ENCODE peak calls at places on chromosomes 6 and 20, in five cellular contexts. One of them, this sample, is unnamed.

GRCh38 chr20:20396794-20397193 is 28.9 kb downstream of the INSM1 start:
- DNase-seq in Peyer's patch: no peak
- DNase-seq in lower lobe of right lung: no peak
- DNase-seq in psoas muscle: no peak
- DNase-seq in ascending aorta: no peak
- DNase-seq in this sample: no peak

GRCh38 chr20:46557231-46557956 is 6.9 kb upstream of the OCSTAMP start:
- DNase-seq in Peyer's patch: no peak
- DNase-seq in lower lobe of right lung: no peak
- DNase-seq in psoas muscle: no peak
- DNase-seq in ascending aorta: no peak
- DNase-seq in this sample: peak; percentile 6

GRCh38 chr6:148035763-148036390 is 306.8 kb upstream of the SASH1 start:
- DNase-seq in Peyer's patch: no peak
- DNase-seq in psoas muscle: no peak
- DNase-seq in lower lobe of right lung: no peak
- DNase-seq in ascending aorta: no peak
- DNase-seq in this sample: no peak

GRCh38 chr6:116220172-116220571 is 33.7 kb downstream of the TSPYL4 start:
- DNase-seq in ascending aorta: no peak
- DNase-seq in psoas muscle: no peak
- DNase-seq in lower lobe of right lung: no peak
- DNase-seq in Peyer's patch: no peak
- DNase-seq in this sample: no peak

GRCh38 chr6:35089935-35090505 is 51.1 kb downstream of the TCP11 start:
- DNase-seq in ascending aorta: no peak
- DNase-seq in lower lobe of right lung: no peak
- DNase-seq in psoas muscle: no peak
- DNase-seq in Peyer's patch: peak; percentile 42
- DNase-seq in this sample: peak; percentile 28

GRCh38 chr6:39273394-39273793 is 40.8 kb downstream of the KCNK17 start:
- DNase-seq in lower lobe of right lung: no peak
- DNase-seq in ascending aorta: no peak
- DNase-seq in psoas muscle: no peak
- DNase-seq in Peyer's patch: no peak
- DNase-seq in this sample: no peak

GRCh38 chr6:127737009-127737486 is 160.1 kb downstream of the C6orf58 start:
- DNase-seq in Peyer's patch: peak; percentile 54
- DNase-seq in psoas muscle: no peak
- DNase-seq in ascending aorta: no peak
- DNase-seq in lower lobe of right lung: no peak
- DNase-seq in this sample: peak; percentile 29

GRCh38 chr6:90044833-90045337 is 150.6 kb downstream of the GJA10 start:
- DNase-seq in lower lobe of right lung: no peak
- DNase-seq in ascending aorta: no peak
- DNase-seq in psoas muscle: no peak
- DNase-seq in Peyer's patch: no peak
- DNase-seq in this sample: peak; percentile 48

GRCh38 chr6:67952948-67953347 is 682.1 kb upstream of the ADGRB3 start:
- DNase-seq in ascending aorta: no peak
- DNase-seq in lower lobe of right lung: no peak
- DNase-seq in Peyer's patch: no peak
- DNase-seq in psoas muscle: no peak
- DNase-seq in this sample: no peak

GRCh38 chr20:61905781-61906523 is 159.7 kb downstream of the TAF4 start:
- DNase-seq in lower lobe of right lung: peak; percentile 21
- DNase-seq in Peyer's patch: no peak
- DNase-seq in psoas muscle: peak; percentile 10
- DNase-seq in ascending aorta: no peak
- DNase-seq in this sample: no peak

GRCh38 chr20:22394583-22394982 is 189.8 kb downstream of the FOXA2 start:
- DNase-seq in lower lobe of right lung: no peak
- DNase-seq in psoas muscle: no peak
- DNase-seq in Peyer's patch: no peak
- DNase-seq in ascending aorta: no peak
- DNase-seq in this sample: no peak

GRCh38 chr6:18177566-18177965 is 22.3 kb downstream of the KDM1B start:
- DNase-seq in lower lobe of right lung: no peak
- DNase-seq in psoas muscle: no peak
- DNase-seq in Peyer's patch: no peak
- DNase-seq in ascending aorta: no peak
- DNase-seq in this sample: no peak

GRCh38 chr6:47235964-47236760 is 73.5 kb downstream of the TNFRSF21 start:
- DNase-seq in psoas muscle: no peak
- DNase-seq in lower lobe of right lung: no peak
- DNase-seq in ascending aorta: no peak
- DNase-seq in Peyer's patch: peak; percentile 65
- DNase-seq in this sample: no peak

GRCh38 chr6:118581489-118581959 is 33.4 kb downstream of the PLN start:
- DNase-seq in ascending aorta: no peak
- DNase-seq in psoas muscle: peak; percentile 58
- DNase-seq in Peyer's patch: no peak
- DNase-seq in lower lobe of right lung: no peak
- DNase-seq in this sample: no peak

GRCh38 chr6:141483561-141484061 is 649.1 kb upstream of the GJE1 start:
- DNase-seq in psoas muscle: no peak
- DNase-seq in lower lobe of right lung: no peak
- DNase-seq in Peyer's patch: peak; percentile 77
- DNase-seq in ascending aorta: no peak
- DNase-seq in this sample: peak; percentile 79

GRCh38 chr20:41138217-41138526 is 829 bp downstream of the PLCG1 start:
- DNase-seq in Peyer's patch: no peak
- DNase-seq in lower lobe of right lung: no peak
- DNase-seq in ascending aorta: no peak
- DNase-seq in psoas muscle: no peak
- DNase-seq in this sample: no peak

GRCh38 chr6:142694054-142694453 is 250.9 kb downstream of the HIVEP2 start:
- DNase-seq in Peyer's patch: no peak
- DNase-seq in lower lobe of right lung: no peak
- DNase-seq in ascending aorta: no peak
- DNase-seq in psoas muscle: no peak
- DNase-seq in this sample: no peak

GRCh38 chr6:137043710-137044365 is 927 bp downstream of the IL20RA start:
- DNase-seq in lower lobe of right lung: no peak
- DNase-seq in psoas muscle: peak; percentile 47
- DNase-seq in Peyer's patch: no peak
- DNase-seq in ascending aorta: no peak
- DNase-seq in this sample: no peak

GRCh38 chr20:10502098-10502526 is 67.0 kb downstream of the SLX4IP start:
- DNase-seq in ascending aorta: no peak
- DNase-seq in psoas muscle: no peak
- DNase-seq in Peyer's patch: no peak
- DNase-seq in lower lobe of right lung: no peak
- DNase-seq in this sample: no peak

GRCh38 chr6:151659212-151659611 is 148.3 kb upstream of the ESR1 start:
- DNase-seq in lower lobe of right lung: no peak
- DNase-seq in ascending aorta: no peak
- DNase-seq in psoas muscle: no peak
- DNase-seq in Peyer's patch: no peak
- DNase-seq in this sample: no peak

GRCh38 chr6:151661509-151661908 is 146.0 kb upstream of the ESR1 start:
- DNase-seq in psoas muscle: no peak
- DNase-seq in lower lobe of right lung: no peak
- DNase-seq in Peyer's patch: no peak
- DNase-seq in ascending aorta: no peak
- DNase-seq in this sample: no peak

GRCh38 chr6:151663559-151663958 is 143.9 kb upstream of the ESR1 start:
- DNase-seq in Peyer's patch: no peak
- DNase-seq in ascending aorta: no peak
- DNase-seq in lower lobe of right lung: no peak
- DNase-seq in psoas muscle: no peak
- DNase-seq in this sample: no peak

GRCh38 chr6:151664390-151664789 is 143.1 kb upstream of the ESR1 start:
- DNase-seq in psoas muscle: no peak
- DNase-seq in Peyer's patch: no peak
- DNase-seq in lower lobe of right lung: no peak
- DNase-seq in ascending aorta: no peak
- DNase-seq in this sample: no peak

DNA sequence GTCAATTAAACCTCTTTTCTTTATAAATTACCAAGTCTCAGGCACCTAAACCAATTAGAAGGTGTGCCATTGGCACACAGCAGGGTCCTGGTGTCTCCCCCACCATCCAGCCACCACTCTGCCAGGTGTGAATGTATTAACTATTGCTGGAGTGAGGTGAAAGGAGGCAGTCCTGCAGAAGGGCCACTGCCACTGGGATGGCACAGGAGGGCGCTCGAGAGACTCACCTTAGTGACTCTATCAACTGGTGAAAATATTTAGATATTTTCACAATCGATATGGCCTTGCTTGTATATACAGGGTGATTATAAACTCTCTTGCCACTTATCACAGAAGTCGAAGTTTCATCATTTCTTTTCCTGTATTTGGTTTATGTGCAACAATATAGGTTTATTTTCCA is 145.6 kb upstream of the ESR1 start:
- DNase-seq in Peyer's patch: no peak
- DNase-seq in ascending aorta: no peak
- DNase-seq in psoas muscle: no peak
- DNase-seq in lower lobe of right lung: no peak
- DNase-seq in this sample: no peak
- H3K27ac ChIP-seq in Peyer's patch: no peak overlapping the region
- H3K27ac ChIP-seq in ascending aorta: no peak overlapping the region
- H3K27ac ChIP-seq in psoas muscle: no peak overlapping the region
- H3K27ac ChIP-seq in lower lobe of right lung: no peak overlapping the region
- H3K27ac ChIP-seq in this sample: no peak overlapping the region

GRCh38 chr6:11431455-11431937 is 106.1 kb upstream of the TMEM170B start:
- DNase-seq in lower lobe of right lung: no peak
- DNase-seq in Peyer's patch: no peak
- DNase-seq in psoas muscle: no peak
- DNase-seq in ascending aorta: no peak
- DNase-seq in this sample: no peak
- H3K4me1 ChIP-seq in lower lobe of right lung: peaks cover 88% of the 10 kb centered on the region
- H3K4me1 ChIP-seq in Peyer's patch: no peaks in the 10 kb centered on the region
- H3K4me1 ChIP-seq in psoas muscle: peaks cover 25% of the 10 kb centered on the region
- H3K4me1 ChIP-seq in ascending aorta: peaks cover 29% of the 10 kb centered on the region
- H3K4me1 ChIP-seq in this sample: peaks cover 21% of the 10 kb centered on the region

GRCh38 chr20:33899106-33899505 is 88.0 kb downstream of the CHMP4B start:
- DNase-seq in Peyer's patch: no peak
- DNase-seq in psoas muscle: no peak
- DNase-seq in lower lobe of right lung: no peak
- DNase-seq in ascending aorta: no peak
- DNase-seq in this sample: no peak

GRCh38 chr20:33902011-33902410 is 90.9 kb downstream of the CHMP4B start:
- DNase-seq in Peyer's patch: no peak
- DNase-seq in lower lobe of right lung: no peak
- DNase-seq in psoas muscle: no peak
- DNase-seq in ascending aorta: no peak
- DNase-seq in this sample: no peak

GRCh38 chr20:33897313-33897912 is 86.3 kb downstream of the CHMP4B start:
- DNase-seq in ascending aorta: no peak
- DNase-seq in psoas muscle: no peak
- DNase-seq in Peyer's patch: no peak
- DNase-seq in lower lobe of right lung: no peak
- DNase-seq in this sample: no peak

GRCh38 chr20:33900515-33901131 is 89.5 kb downstream of the CHMP4B start:
- DNase-seq in Peyer's patch: no peak
- DNase-seq in ascending aorta: no peak
- DNase-seq in psoas muscle: no peak
- DNase-seq in lower lobe of right lung: no peak
- DNase-seq in this sample: no peak

GRCh38 chr20:33901132-33901523 is 90.0 kb downstream of the CHMP4B start:
- DNase-seq in psoas muscle: no peak
- DNase-seq in Peyer's patch: no peak
- DNase-seq in lower lobe of right lung: no peak
- DNase-seq in ascending aorta: no peak
- DNase-seq in this sample: no peak
- TF ChIP-seq CTCF in psoas muscle: no peak
- TF ChIP-seq CTCF in Peyer's patch: no peak
- TF ChIP-seq CTCF in lower lobe of right lung: no peak
- TF ChIP-seq CTCF in ascending aorta: no peak
- TF ChIP-seq CTCF in this sample: no peak

GRCh38 chr6:1612386-1612893 is 2.7 kb downstream of the FOXC1 start:
- DNase-seq in ascending aorta: no peak
- DNase-seq in lower lobe of right lung: no peak
- DNase-seq in Peyer's patch: no peak
- DNase-seq in psoas muscle: no peak
- DNase-seq in this sample: no peak
- H3K27ac ChIP-seq in ascending aorta: peak overlapping the region; percentile 100
- H3K27ac ChIP-seq in lower lobe of right lung: no peak overlapping the region
- H3K27ac ChIP-seq in Peyer's patch: no peak overlapping the region
- H3K27ac ChIP-seq in psoas muscle: no peak overlapping the region
- H3K27ac ChIP-seq in this sample: no peak overlapping the region

GRCh38 chr20:51400051-51400926 is 142.2 kb downstream of the NFATC2 start:
- DNase-seq in ascending aorta: no peak
- DNase-seq in psoas muscle: no peak
- DNase-seq in lower lobe of right lung: no peak
- DNase-seq in Peyer's patch: peak; percentile 84
- DNase-seq in this sample: no peak

GRCh38 chr20:51399138-51399890 is 143.2 kb downstream of the NFATC2 start:
- DNase-seq in psoas muscle: no peak
- DNase-seq in lower lobe of right lung: no peak
- DNase-seq in Peyer's patch: no peak
- DNase-seq in ascending aorta: no peak
- DNase-seq in this sample: no peak

GRCh38 chr20:51396365-51396909 is 146.1 kb downstream of the NFATC2 start:
- DNase-seq in Peyer's patch: no peak
- DNase-seq in psoas muscle: no peak
- DNase-seq in lower lobe of right lung: no peak
- DNase-seq in ascending aorta: no peak
- DNase-seq in this sample: no peak

GRCh38 chr20:51398552-51398951 is 144.0 kb downstream of the NFATC2 start:
- DNase-seq in Peyer's patch: no peak
- DNase-seq in lower lobe of right lung: no peak
- DNase-seq in ascending aorta: no peak
- DNase-seq in psoas muscle: no peak
- DNase-seq in this sample: no peak

DNA sequence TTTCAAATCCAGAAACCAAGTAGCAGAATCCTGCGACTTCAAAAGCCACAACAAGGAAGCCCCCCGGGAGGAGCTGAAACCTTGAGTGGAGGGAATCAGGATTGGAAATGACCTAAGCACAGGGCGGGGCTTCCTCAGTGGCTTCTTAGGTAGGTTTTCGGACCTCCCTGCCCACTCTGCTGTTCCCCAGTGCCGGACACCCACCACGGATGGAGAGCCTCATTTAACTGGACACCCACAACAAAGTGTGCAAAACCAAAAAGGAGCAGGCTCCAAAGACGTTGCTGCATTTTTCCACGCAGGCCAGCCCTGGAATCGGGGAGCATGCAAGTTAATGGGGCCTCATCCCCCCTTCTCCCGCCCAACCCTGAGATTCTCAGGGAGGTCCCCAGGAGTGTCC is 144.4 kb downstream of the NFATC2 start:
- DNase-seq in lower lobe of right lung: no peak
- DNase-seq in psoas muscle: no peak
- DNase-seq in Peyer's patch: no peak
- DNase-seq in ascending aorta: no peak
- DNase-seq in this sample: no peak
- H3K4me1 ChIP-seq in lower lobe of right lung: peaks cover 12% of the 10 kb centered on the region
- H3K4me1 ChIP-seq in psoas muscle: peaks cover 25% of the 10 kb centered on the region
- H3K4me1 ChIP-seq in Peyer's patch: no peaks in the 10 kb centered on the region
- H3K4me1 ChIP-seq in ascending aorta: peaks cover 8% of the 10 kb centered on the region
- H3K4me1 ChIP-seq in this sample: no peaks in the 10 kb centered on the region

GRCh38 chr20:25336561-25337422 is 53.8 kb downstream of the ABHD12 start:
- DNase-seq in ascending aorta: no peak
- DNase-seq in Peyer's patch: no peak
- DNase-seq in psoas muscle: no peak
- DNase-seq in lower lobe of right lung: no peak
- DNase-seq in this sample: peak; percentile 74
- TF ChIP-seq CTCF in ascending aorta: no peak
- TF ChIP-seq CTCF in Peyer's patch: peak; percentile 40
- TF ChIP-seq CTCF in psoas muscle: peak; percentile 8
- TF ChIP-seq CTCF in lower lobe of right lung: no peak
- TF ChIP-seq CTCF in this sample: peak; percentile 80

This sample was measured in foreskin keratinocyte.